ENCODE peak calls at places on chromosome 18, in four cellular contexts. One of them, this sample, is unnamed.

GRCh38 chr18:65039578-65039977 is 711.2 kb upstream of the CDH7 start:
- DNase-seq in HepG2: no peak
- DNase-seq in GM12878: no peak
- DNase-seq in H1: no peak
- DNase-seq in this sample: no peak

GRCh38 chr18:9846162-9846915 is 39.4 kb upstream of the TXNDC2 start:
- DNase-seq in HepG2: no peak
- DNase-seq in H1: no peak
- DNase-seq in GM12878: no peak
- DNase-seq in this sample: no peak

GRCh38 chr18:37778417-37779165 is 213.0 kb upstream of the CELF4 start:
- DNase-seq in GM12878: no peak
- DNase-seq in H1: peak
- DNase-seq in HepG2: peak
- DNase-seq in this sample: peak

GRCh38 chr18:76955529-76956170 is 133.3 kb downstream of the ZNF236 start:
- DNase-seq in H1: no peak
- DNase-seq in GM12878: no peak
- DNase-seq in HepG2: no peak
- DNase-seq in this sample: no peak

GRCh38 chr18:12890500-12890899 is 6.5 kb upstream of the PTPN2 start:
- DNase-seq in GM12878: no peak
- DNase-seq in HepG2: peak
- DNase-seq in H1: no peak
- DNase-seq in this sample: peak

GRCh38 chr18:26700728-26701127 is 152.4 kb upstream of the KCTD1 start:
- DNase-seq in HepG2: no peak
- DNase-seq in GM12878: no peak
- DNase-seq in H1: no peak
- DNase-seq in this sample: no peak

GRCh38 chr18:57767259-57768050 is 35.7 kb downstream of the ATP8B1 start:
- DNase-seq in H1: no peak
- DNase-seq in GM12878: no peak
- DNase-seq in HepG2: no peak
- DNase-seq in this sample: no peak

GRCh38 chr18:10329116-10329515 is 125.3 kb upstream of the APCDD1 start:
- DNase-seq in H1: no peak
- DNase-seq in HepG2: no peak
- DNase-seq in GM12878: no peak
- DNase-seq in this sample: no peak

GRCh38 chr18:75111673-75112485 is 97.1 kb downstream of the PTGR3 start:
- DNase-seq in H1: no peak
- DNase-seq in HepG2: no peak
- DNase-seq in GM12878: no peak
- DNase-seq in this sample: no peak

GRCh38 chr18:44887227-44887631 is 206.5 kb downstream of the SETBP1 start:
- DNase-seq in H1: no peak
- DNase-seq in GM12878: peak
- DNase-seq in HepG2: no peak
- DNase-seq in this sample: no peak

GRCh38 chr18:69085933-69086332 is 288.1 kb downstream of the CCDC102B start:
- DNase-seq in HepG2: no peak
- DNase-seq in GM12878: no peak
- DNase-seq in H1: no peak
- DNase-seq in this sample: no peak

GRCh38 chr18:59268722-59269562 is 4.3 kb downstream of the RAX start:
- DNase-seq in HepG2: peak
- DNase-seq in H1: no peak
- DNase-seq in GM12878: no peak
- DNase-seq in this sample: peak

GRCh38 chr18:57836557-57836956 is 33.4 kb upstream of the ATP8B1 start:
- DNase-seq in GM12878: no peak
- DNase-seq in HepG2: no peak
- DNase-seq in H1: no peak
- DNase-seq in this sample: no peak

GRCh38 chr18:30766053-30766452 is 276.5 kb downstream of the DSC3 start:
- DNase-seq in GM12878: no peak
- DNase-seq in H1: no peak
- DNase-seq in HepG2: no peak
- DNase-seq in this sample: no peak

GRCh38 chr18:77132369-77133050 is at the start of gene MBP:
- DNase-seq in HepG2: no peak
- DNase-seq in H1: no peak
- DNase-seq in GM12878: no peak
- DNase-seq in this sample: no peak

GRCh38 chr18:73617981-73618380 is 529.7 kb downstream of the FBXO15 start:
- DNase-seq in H1: no peak
- DNase-seq in GM12878: no peak
- DNase-seq in HepG2: no peak
- DNase-seq in this sample: no peak

GRCh38 chr18:9468998-9469397 is 6.3 kb upstream of the RALBP1 start:
- DNase-seq in GM12878: no peak
- DNase-seq in H1: no peak
- DNase-seq in HepG2: no peak
- DNase-seq in this sample: no peak

GRCh38 chr18:49206717-49207116 is 253.7 kb downstream of the DYM start:
- DNase-seq in HepG2: no peak
- DNase-seq in GM12878: no peak
- DNase-seq in H1: no peak
- DNase-seq in this sample: no peak

GRCh38 chr18:4454548-4455112 is 477 bp downstream of the DLGAP1 start:
- DNase-seq in GM12878: no peak
- DNase-seq in H1: no peak
- DNase-seq in HepG2: no peak
- DNase-seq in this sample: no peak

GRCh38 chr18:6928359-6928758 is 189.2 kb downstream of the LAMA1 start:
- DNase-seq in H1: no peak
- DNase-seq in GM12878: no peak
- DNase-seq in HepG2: no peak
- DNase-seq in this sample: no peak
- TF ChIP-seq HDAC6 in H1: no peak
- TF ChIP-seq HDAC6 in GM12878: no peak
- TF ChIP-seq HDAC6 in HepG2: no peak
- TF ChIP-seq HDAC6 in this sample: no peak

GRCh38 chr18:21330122-21330701 is 88.2 kb downstream of the GREB1L start:
- DNase-seq in HepG2: peak
- DNase-seq in GM12878: no peak
- DNase-seq in H1: no peak
- DNase-seq in this sample: no peak
- TF ChIP-seq HDAC6 in HepG2: no peak
- TF ChIP-seq HDAC6 in GM12878: no peak
- TF ChIP-seq HDAC6 in H1: no peak
- TF ChIP-seq HDAC6 in this sample: no peak

GRCh38 chr18:53843113-53843512 is 381.4 kb downstream of the MBD2 start:
- DNase-seq in H1: no peak
- DNase-seq in GM12878: no peak
- DNase-seq in HepG2: no peak
- DNase-seq in this sample: no peak
- TF ChIP-seq HDAC6 in H1: no peak
- TF ChIP-seq HDAC6 in GM12878: no peak
- TF ChIP-seq HDAC6 in HepG2: no peak
- TF ChIP-seq HDAC6 in this sample: no peak

GRCh38 chr18:53850918-53851317 is 373.6 kb downstream of the MBD2 start:
- DNase-seq in HepG2: no peak
- DNase-seq in H1: peak
- DNase-seq in GM12878: no peak
- DNase-seq in this sample: no peak
- TF ChIP-seq HDAC6 in HepG2: no peak
- TF ChIP-seq HDAC6 in H1: no peak
- TF ChIP-seq HDAC6 in GM12878: no peak
- TF ChIP-seq HDAC6 in this sample: no peak

GRCh38 chr18:36322734-36323133 is 25.2 kb downstream of the FHOD3 start:
- DNase-seq in H1: no peak
- DNase-seq in HepG2: no peak
- DNase-seq in GM12878: no peak
- DNase-seq in this sample: no peak
- TF ChIP-seq HDAC6 in H1: no peak
- TF ChIP-seq HDAC6 in HepG2: no peak
- TF ChIP-seq HDAC6 in GM12878: no peak
- TF ChIP-seq HDAC6 in this sample: no peak